ENCODE peak calls at places on chromosomes 11 and 22, in seven cellular contexts. J is Peyer's patch, E is lower leg skin, A is A549, D is breast epithelium, R is uterus, Y is heart left ventricle. N is an unnamed sample.
A peak's percentile ranks its signal among the peaks of the same experiment; 100 is the strongest.

GRCh38 chr22:43526117-43526655 is 114.4 kb downstream of the MPPED1 start:
- DNase-seq in R (no peak), A (no peak), J (no peak), E (no peak), D (no peak), Y (no peak), N (peak; percentile 41)

GRCh38 chr11:44559207-44559943 is 6.1 kb upstream of the CD82 start:
- DNase-seq in A (no peak), D (no peak), Y (no peak), J (no peak), E (no peak), R (no peak), N (peak; percentile 58)

GRCh38 chr22:17267661-17268330 is 48.6 kb upstream of the ADA2 start:
- DNase-seq in D (no peak), A (no peak), J (no peak), E (no peak), R (no peak), Y (no peak), N (no peak)

GRCh38 chr11:35190804-35191348 is 51.9 kb downstream of the CD44 start:
- DNase-seq in D (no peak), E (no peak), Y (no peak), R (no peak), A (no peak), J (no peak), N (no peak)

GRCh38 chr11:36081274-36081945 is 137.5 kb downstream of the LDLRAD3 start:
- DNase-seq in E (no peak), A (no peak), R (no peak), Y (no peak), J (no peak), D (no peak), N (no peak)

GRCh38 chr22:42621505-42622002 is 6.9 kb upstream of the POLDIP3 start:
- DNase-seq in J (peak; percentile 80), R (peak; percentile 67), A (peak; percentile 80), E (peak; percentile 51), D (no peak), Y (peak; percentile 85), N (no peak)

GRCh38 chr22:39482768-39483167 is 19.3 kb upstream of the MIEF1 start:
- DNase-seq in J (no peak), Y (no peak), E (no peak), D (no peak), R (no peak), A (no peak), N (no peak)

GRCh38 chr11:109298865-109299264 is 123.1 kb upstream of the C11orf87 start:
- DNase-seq in D (no peak), Y (no peak), A (no peak), E (no peak), J (no peak), R (no peak), N (no peak)

GRCh38 chr11:35742707-35743454 is 80.3 kb downstream of the TRIM44 start:
- DNase-seq in A (no peak), D (no peak), R (no peak), Y (no peak), E (no peak), J (no peak), N (no peak)

GRCh38 chr11:120096756-120097191 is 41.1 kb downstream of the TRIM29 start:
- DNase-seq in J (peak; percentile 16), A (no peak), E (no peak), Y (no peak), D (no peak), R (peak; percentile 48), N (no peak)

GRCh38 chr22:35299217-35299716 is 427 bp upstream of the TOM1 start:
- DNase-seq in J (no peak), R (no peak), D (peak; percentile 40), E (no peak), Y (no peak), A (no peak), N (no peak)

GRCh38 chr11:70415642-70416395 is 17.5 kb downstream of the CTTN start:
- DNase-seq in J (no peak), D (no peak), A (no peak), E (no peak), R (no peak), Y (no peak), N (no peak)

GRCh38 chr11:32469791-32470190 is 34.5 kb upstream of the WT1 start:
- DNase-seq in A (no peak), J (no peak), Y (no peak), R (no peak), E (no peak), D (no peak), N (no peak)

GRCh38 chr22:32632650-32633049 is 158.0 kb downstream of the FBXO7 start:
- DNase-seq in R (no peak), A (no peak), E (no peak), J (no peak), D (no peak), Y (no peak), N (no peak)

GRCh38 chr11:60344146-60344545 is 17.1 kb downstream of the MS4A6E start:
- DNase-seq in R (no peak), Y (no peak), J (no peak), D (no peak), E (no peak), A (no peak), N (no peak)

GRCh38 chr22:41830174-41830573 is 2.7 kb upstream of the SREBF2 start:
- DNase-seq in Y (no peak), D (no peak), J (no peak), A (no peak), R (no peak), E (no peak), N (no peak)

GRCh38 chr11:113773092-113773415 is 438 bp downstream of the ZW10 start:
- DNase-seq in J (no peak), Y (no peak), R (no peak), E (no peak), D (peak; percentile 28), A (peak; percentile 5), N (peak; percentile 72)

GRCh38 chr11:45927684-45928413 is 5.4 kb downstream of the LARGE2 start:
- DNase-seq in D (no peak), A (no peak), R (no peak), J (no peak), E (no peak), Y (peak; percentile 51), N (peak; percentile 59)

GRCh38 chr11:14015711-14016110 is 53.2 kb downstream of the SPON1 start:
- DNase-seq in E (no peak), D (no peak), A (peak; percentile 21), R (no peak), Y (no peak), J (no peak), N (no peak)

GRCh38 chr22:32802291-32802826 is 854 bp downstream of the TIMP3 start:
- DNase-seq in E (no peak), J (no peak), Y (no peak), A (no peak), D (no peak), R (no peak), N (no peak)

GRCh38 chr11:74490945-74491344 is 2.6 kb downstream of the LIPT2 start:
- DNase-seq in E (no peak), R (no peak), J (no peak), D (no peak), A (no peak), Y (no peak), N (no peak)
- TF ChIP-seq POLR2A in E (no peak), R (no peak), J (no peak), D (no peak), A (no peak), Y (no peak), N (no peak)

DNA sequence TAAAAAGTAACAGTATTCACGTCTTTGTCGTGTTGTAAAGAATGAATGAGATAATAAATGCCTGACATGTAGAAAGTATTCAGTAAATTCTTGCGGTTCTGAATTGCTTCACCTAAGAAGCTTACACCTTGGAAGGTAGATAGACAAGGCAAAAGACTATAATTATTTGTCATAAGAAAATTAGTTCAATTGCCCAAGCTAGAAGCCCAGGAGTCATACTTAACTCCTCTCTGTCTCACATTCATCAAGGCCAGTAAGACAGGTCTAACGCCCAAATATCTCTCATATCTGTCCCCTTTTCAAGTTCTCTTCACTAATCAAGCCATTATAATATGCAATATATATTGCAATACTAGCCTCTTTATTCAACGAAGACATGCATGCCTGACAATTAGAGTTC is 87.7 kb upstream of the AMOTL1 start:
- DNase-seq in A (no peak), J (no peak), R (no peak), D (no peak), E (no peak), Y (no peak), N (no peak)
- TF ChIP-seq POLR2A in A (no peak), J (no peak), R (no peak), D (no peak), E (no peak), Y (no peak), N (no peak)

DNA sequence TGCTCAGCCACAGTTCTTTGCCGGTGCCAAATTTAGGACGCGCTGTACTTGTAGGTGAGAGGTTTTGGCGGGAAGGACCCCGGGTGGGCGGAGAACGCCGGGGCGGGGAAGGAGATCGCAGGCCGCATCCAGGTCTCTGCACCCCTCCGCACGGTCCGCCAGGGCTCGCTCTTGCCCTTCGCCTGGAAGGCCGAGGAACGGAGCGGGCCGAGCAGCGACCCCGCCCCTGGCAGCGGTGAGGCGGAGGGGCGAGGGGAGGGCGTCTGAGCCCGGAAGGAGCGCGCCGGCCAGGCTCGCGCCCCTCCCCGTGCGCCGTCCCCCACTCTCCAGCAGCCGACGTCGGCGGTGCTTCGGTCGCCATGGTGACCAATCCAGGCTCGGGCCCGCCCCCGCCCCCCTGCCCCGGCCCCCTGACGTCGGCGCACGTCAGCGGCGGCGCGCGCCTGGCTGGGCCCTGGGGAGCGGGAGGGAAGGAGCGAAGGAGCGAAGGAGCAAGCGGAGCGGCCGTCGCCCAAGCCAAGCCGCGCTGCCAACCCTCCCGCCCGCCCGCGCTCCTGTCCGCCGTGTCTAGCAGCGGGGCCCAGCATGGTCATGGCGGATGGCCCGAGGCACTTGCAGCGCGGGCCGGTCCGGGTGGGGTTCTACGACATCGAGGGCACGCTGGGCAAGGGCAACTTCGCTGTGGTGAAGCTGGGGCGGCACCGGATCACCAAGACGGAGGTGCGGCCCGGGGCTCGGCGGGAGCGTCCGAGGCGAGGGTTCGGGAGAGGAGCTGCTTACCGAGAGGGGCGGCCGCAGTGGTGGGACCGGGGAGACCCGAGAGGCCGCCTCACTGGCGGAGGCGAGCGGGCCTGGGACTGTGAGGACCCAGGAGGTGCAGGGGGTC is at the start of gene SIK2:
- DNase-seq in A (peak; percentile 54), E (peak; percentile 88), R (peak; percentile 97), J (peak; percentile 96), D (peak; percentile 94), Y (peak; percentile 97), N (peak; percentile 98)
- TF ChIP-seq POLR2A in A (peak; percentile 37), E (no peak), R (peak; percentile 67), J (peak; percentile 57), D (no peak), Y (peak; percentile 51), N (peak; percentile 6)

GRCh38 chr11:119055901-119056300 is 1.1 kb downstream of the HYOU1 start:
- DNase-seq in R (no peak), E (no peak), J (no peak), A (peak; percentile 57), Y (no peak), D (no peak), N (no peak)
- TF ChIP-seq POLR2A in R (no peak), E (no peak), J (no peak), A (no peak), Y (no peak), D (no peak), N (no peak)

DNA sequence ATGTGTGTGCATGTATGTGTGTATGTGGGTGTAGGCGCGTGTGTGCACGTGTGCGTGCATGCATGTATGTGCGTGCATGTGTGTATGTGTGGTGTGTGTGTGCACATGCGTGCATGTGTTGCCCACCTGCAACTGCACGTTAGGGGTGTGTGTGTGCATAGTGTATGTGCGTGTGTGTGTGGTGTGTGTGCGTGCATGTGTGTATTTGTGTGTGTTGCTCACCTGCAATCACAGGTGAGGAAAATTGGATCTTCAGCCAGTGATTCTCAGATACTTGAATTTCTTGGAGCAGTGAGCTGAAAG is 54.3 kb downstream of the ST14 start:
- DNase-seq in A (no peak), D (peak; percentile 2), Y (no peak), R (no peak), J (peak; percentile 41), E (peak; percentile 4), N (no peak)
- TF ChIP-seq POLR2A in A (no peak), D (no peak), Y (no peak), R (no peak), J (no peak), E (no peak), N (no peak)